ENCODE peak calls at places on chromosomes 4 and X, in eight cellular contexts. One of them, this sample, is unnamed.

GRCh38 chr4:127229866-127230608 is 402.7 kb upstream of the INTU start:
- DNase-seq in caudate nucleus: no peak
- DNase-seq in hepatic stellate cell: no peak
- DNase-seq in cardiac fibroblast: no peak
- DNase-seq in dermis microvascular lymphatic vessel endothelial cell: no peak
- DNase-seq in stimulated activated CD8-positive, alpha-beta memory T cell treated with anti-CD3 and anti-CD28 coated beads, Interleukin-2, amount 100 ng/mL, for 1 hour: no peak
- DNase-seq in Peyer's patch: no peak
- DNase-seq in left ventricle myocardium superior: no peak
- DNase-seq in this sample: no peak

GRCh38 chrX:20412871-20413486 is 146.3 kb upstream of the RPS6KA3 start:
- DNase-seq in cardiac fibroblast: no peak
- DNase-seq in stimulated activated CD8-positive, alpha-beta memory T cell treated with anti-CD3 and anti-CD28 coated beads, Interleukin-2, amount 100 ng/mL, for 1 hour: peak; percentile 12
- DNase-seq in Peyer's patch: peak; percentile 84
- DNase-seq in left ventricle myocardium superior: peak; percentile 24
- DNase-seq in caudate nucleus: no peak
- DNase-seq in hepatic stellate cell: no peak
- DNase-seq in dermis microvascular lymphatic vessel endothelial cell: no peak
- DNase-seq in this sample: no peak

GRCh38 chr4:90184560-90184959 is 57.4 kb downstream of the CCSER1 start:
- DNase-seq in dermis microvascular lymphatic vessel endothelial cell: no peak
- DNase-seq in caudate nucleus: no peak
- DNase-seq in cardiac fibroblast: no peak
- DNase-seq in Peyer's patch: no peak
- DNase-seq in stimulated activated CD8-positive, alpha-beta memory T cell treated with anti-CD3 and anti-CD28 coated beads, Interleukin-2, amount 100 ng/mL, for 1 hour: no peak
- DNase-seq in hepatic stellate cell: no peak
- DNase-seq in left ventricle myocardium superior: no peak
- DNase-seq in this sample: peak; percentile 85

GRCh38 chr4:105436414-105436813 is 37.4 kb downstream of the PPA2 start:
- DNase-seq in left ventricle myocardium superior: no peak
- DNase-seq in hepatic stellate cell: no peak
- DNase-seq in stimulated activated CD8-positive, alpha-beta memory T cell treated with anti-CD3 and anti-CD28 coated beads, Interleukin-2, amount 100 ng/mL, for 1 hour: no peak
- DNase-seq in dermis microvascular lymphatic vessel endothelial cell: no peak
- DNase-seq in caudate nucleus: no peak
- DNase-seq in Peyer's patch: no peak
- DNase-seq in cardiac fibroblast: no peak
- DNase-seq in this sample: no peak

GRCh38 chrX:146173742-146174141 is 356.1 kb downstream of the SLITRK2 start:
- DNase-seq in dermis microvascular lymphatic vessel endothelial cell: no peak
- DNase-seq in caudate nucleus: no peak
- DNase-seq in Peyer's patch: no peak
- DNase-seq in hepatic stellate cell: no peak
- DNase-seq in cardiac fibroblast: no peak
- DNase-seq in left ventricle myocardium superior: no peak
- DNase-seq in stimulated activated CD8-positive, alpha-beta memory T cell treated with anti-CD3 and anti-CD28 coated beads, Interleukin-2, amount 100 ng/mL, for 1 hour: no peak
- DNase-seq in this sample: no peak

GRCh38 chr4:163167333-163167626 is 590 bp upstream of the NAF1 start:
- DNase-seq in dermis microvascular lymphatic vessel endothelial cell: peak; percentile 30
- DNase-seq in Peyer's patch: no peak
- DNase-seq in hepatic stellate cell: no peak
- DNase-seq in caudate nucleus: no peak
- DNase-seq in left ventricle myocardium superior: no peak
- DNase-seq in stimulated activated CD8-positive, alpha-beta memory T cell treated with anti-CD3 and anti-CD28 coated beads, Interleukin-2, amount 100 ng/mL, for 1 hour: no peak
- DNase-seq in cardiac fibroblast: peak; percentile 52
- DNase-seq in this sample: no peak

GRCh38 chrX:153844509-153845082 is 14.3 kb upstream of the PDZD4 start:
- DNase-seq in cardiac fibroblast: no peak
- DNase-seq in dermis microvascular lymphatic vessel endothelial cell: no peak
- DNase-seq in caudate nucleus: no peak
- DNase-seq in Peyer's patch: no peak
- DNase-seq in stimulated activated CD8-positive, alpha-beta memory T cell treated with anti-CD3 and anti-CD28 coated beads, Interleukin-2, amount 100 ng/mL, for 1 hour: no peak
- DNase-seq in left ventricle myocardium superior: no peak
- DNase-seq in hepatic stellate cell: no peak
- DNase-seq in this sample: peak; percentile 86

GRCh38 chr4:127249066-127249766 is 383.5 kb upstream of the INTU start:
- DNase-seq in Peyer's patch: no peak
- DNase-seq in hepatic stellate cell: no peak
- DNase-seq in dermis microvascular lymphatic vessel endothelial cell: no peak
- DNase-seq in cardiac fibroblast: peak; percentile 0
- DNase-seq in stimulated activated CD8-positive, alpha-beta memory T cell treated with anti-CD3 and anti-CD28 coated beads, Interleukin-2, amount 100 ng/mL, for 1 hour: no peak
- DNase-seq in caudate nucleus: no peak
- DNase-seq in left ventricle myocardium superior: no peak
- DNase-seq in this sample: no peak

GRCh38 chr4:1041147-1041935 is 29.9 kb downstream of the FGFRL1 start:
- DNase-seq in stimulated activated CD8-positive, alpha-beta memory T cell treated with anti-CD3 and anti-CD28 coated beads, Interleukin-2, amount 100 ng/mL, for 1 hour: no peak
- DNase-seq in left ventricle myocardium superior: peak; percentile 41
- DNase-seq in hepatic stellate cell: no peak
- DNase-seq in Peyer's patch: no peak
- DNase-seq in caudate nucleus: no peak
- DNase-seq in cardiac fibroblast: peak; percentile 66
- DNase-seq in dermis microvascular lymphatic vessel endothelial cell: peak; percentile 32
- DNase-seq in this sample: peak; percentile 65

GRCh38 chr4:76108467-76109181 is 34.1 kb downstream of the ART3 start:
- DNase-seq in caudate nucleus: no peak
- DNase-seq in stimulated activated CD8-positive, alpha-beta memory T cell treated with anti-CD3 and anti-CD28 coated beads, Interleukin-2, amount 100 ng/mL, for 1 hour: no peak
- DNase-seq in left ventricle myocardium superior: no peak
- DNase-seq in Peyer's patch: no peak
- DNase-seq in hepatic stellate cell: no peak
- DNase-seq in dermis microvascular lymphatic vessel endothelial cell: no peak
- DNase-seq in cardiac fibroblast: peak; percentile 62
- DNase-seq in this sample: no peak

GRCh38 chr4:107034982-107035710 is 967 bp downstream of the DKK2 start:
- DNase-seq in hepatic stellate cell: peak; percentile 17
- DNase-seq in caudate nucleus: peak; percentile 35
- DNase-seq in stimulated activated CD8-positive, alpha-beta memory T cell treated with anti-CD3 and anti-CD28 coated beads, Interleukin-2, amount 100 ng/mL, for 1 hour: no peak
- DNase-seq in dermis microvascular lymphatic vessel endothelial cell: peak; percentile 23
- DNase-seq in left ventricle myocardium superior: peak; percentile 21
- DNase-seq in cardiac fibroblast: peak; percentile 23
- DNase-seq in Peyer's patch: no peak
- DNase-seq in this sample: peak; percentile 79

GRCh38 chr4:73438582-73439215 is 2.7 kb downstream of the AFP start:
- DNase-seq in stimulated activated CD8-positive, alpha-beta memory T cell treated with anti-CD3 and anti-CD28 coated beads, Interleukin-2, amount 100 ng/mL, for 1 hour: no peak
- DNase-seq in left ventricle myocardium superior: no peak
- DNase-seq in caudate nucleus: no peak
- DNase-seq in Peyer's patch: peak; percentile 48
- DNase-seq in dermis microvascular lymphatic vessel endothelial cell: no peak
- DNase-seq in hepatic stellate cell: no peak
- DNase-seq in cardiac fibroblast: no peak
- DNase-seq in this sample: no peak

GRCh38 chr4:61520688-61521160 is 320.6 kb downstream of the ADGRL3 start:
- DNase-seq in caudate nucleus: no peak
- DNase-seq in cardiac fibroblast: peak; percentile 76
- DNase-seq in hepatic stellate cell: no peak
- DNase-seq in stimulated activated CD8-positive, alpha-beta memory T cell treated with anti-CD3 and anti-CD28 coated beads, Interleukin-2, amount 100 ng/mL, for 1 hour: no peak
- DNase-seq in left ventricle myocardium superior: no peak
- DNase-seq in dermis microvascular lymphatic vessel endothelial cell: no peak
- DNase-seq in Peyer's patch: no peak
- DNase-seq in this sample: peak; percentile 50

GRCh38 chr4:75547647-75548387 is 8.0 kb upstream of the ODAPH start:
- DNase-seq in Peyer's patch: peak; percentile 59
- DNase-seq in caudate nucleus: no peak
- DNase-seq in hepatic stellate cell: no peak
- DNase-seq in dermis microvascular lymphatic vessel endothelial cell: peak; percentile 37
- DNase-seq in left ventricle myocardium superior: peak; percentile 71
- DNase-seq in stimulated activated CD8-positive, alpha-beta memory T cell treated with anti-CD3 and anti-CD28 coated beads, Interleukin-2, amount 100 ng/mL, for 1 hour: no peak
- DNase-seq in cardiac fibroblast: peak; percentile 54
- DNase-seq in this sample: no peak

GRCh38 chrX:155819966-155820491 is 61.1 kb upstream of the VAMP7 start:
- DNase-seq in caudate nucleus: peak; percentile 0
- DNase-seq in stimulated activated CD8-positive, alpha-beta memory T cell treated with anti-CD3 and anti-CD28 coated beads, Interleukin-2, amount 100 ng/mL, for 1 hour: peak; percentile 1
- DNase-seq in hepatic stellate cell: peak; percentile 26
- DNase-seq in dermis microvascular lymphatic vessel endothelial cell: peak; percentile 72
- DNase-seq in left ventricle myocardium superior: peak; percentile 31
- DNase-seq in cardiac fibroblast: peak; percentile 88
- DNase-seq in Peyer's patch: peak; percentile 76
- DNase-seq in this sample: peak; percentile 81

GRCh38 chr4:97477974-97478373 is 665.3 kb downstream of the STPG2 start:
- DNase-seq in left ventricle myocardium superior: no peak
- DNase-seq in hepatic stellate cell: no peak
- DNase-seq in Peyer's patch: no peak
- DNase-seq in caudate nucleus: no peak
- DNase-seq in dermis microvascular lymphatic vessel endothelial cell: no peak
- DNase-seq in cardiac fibroblast: no peak
- DNase-seq in stimulated activated CD8-positive, alpha-beta memory T cell treated with anti-CD3 and anti-CD28 coated beads, Interleukin-2, amount 100 ng/mL, for 1 hour: no peak
- DNase-seq in this sample: no peak

This sample was measured in endodermal cell.